ENCODE peak calls at places on chromosomes 5 and 9, in eight cellular contexts. One of them, this sample, is unnamed.

GRCh38 chr9:18347381-18348084 is 126.4 kb upstream of the ADAMTSL1 start:
- DNase-seq in HepG2: no peak
- DNase-seq in HCT116: no peak
- DNase-seq in esophagus squamous epithelium: no peak
- DNase-seq in stomach: peak; percentile 67
- DNase-seq in adrenal gland: peak; percentile 53
- DNase-seq in tibial nerve: no peak
- DNase-seq in ovary: no peak
- DNase-seq in this sample: no peak

GRCh38 chr5:10528056-10528816 is 35.6 kb upstream of the ANKRD33B start:
- DNase-seq in HepG2: no peak
- DNase-seq in tibial nerve: no peak
- DNase-seq in adrenal gland: no peak
- DNase-seq in HCT116: no peak
- DNase-seq in stomach: no peak
- DNase-seq in esophagus squamous epithelium: no peak
- DNase-seq in ovary: no peak
- DNase-seq in this sample: no peak

GRCh38 chr5:78515665-78516064 is 132.9 kb downstream of the LHFPL2 start:
- DNase-seq in stomach: no peak
- DNase-seq in ovary: no peak
- DNase-seq in esophagus squamous epithelium: no peak
- DNase-seq in HCT116: no peak
- DNase-seq in tibial nerve: no peak
- DNase-seq in HepG2: no peak
- DNase-seq in adrenal gland: no peak
- DNase-seq in this sample: no peak

GRCh38 chr5:173885481-173886010 is 2.6 kb upstream of the CPEB4 start:
- DNase-seq in adrenal gland: no peak
- DNase-seq in stomach: peak; percentile 68
- DNase-seq in esophagus squamous epithelium: no peak
- DNase-seq in tibial nerve: no peak
- DNase-seq in HCT116: no peak
- DNase-seq in HepG2: no peak
- DNase-seq in ovary: no peak
- DNase-seq in this sample: peak; percentile 90

GRCh38 chr9:88312070-88312469 is 76.2 kb upstream of the SPIN1 start:
- DNase-seq in stomach: no peak
- DNase-seq in adrenal gland: no peak
- DNase-seq in tibial nerve: no peak
- DNase-seq in esophagus squamous epithelium: no peak
- DNase-seq in HCT116: no peak
- DNase-seq in ovary: no peak
- DNase-seq in HepG2: no peak
- DNase-seq in this sample: no peak

GRCh38 chr9:2208465-2208864 is 193.3 kb downstream of the SMARCA2 start:
- DNase-seq in adrenal gland: no peak
- DNase-seq in ovary: no peak
- DNase-seq in tibial nerve: no peak
- DNase-seq in stomach: no peak
- DNase-seq in HepG2: no peak
- DNase-seq in HCT116: no peak
- DNase-seq in esophagus squamous epithelium: no peak
- DNase-seq in this sample: peak; percentile 12

GRCh38 chr5:39341934-39342333 is 22.4 kb downstream of the C9 start:
- DNase-seq in HepG2: no peak
- DNase-seq in HCT116: no peak
- DNase-seq in stomach: no peak
- DNase-seq in tibial nerve: no peak
- DNase-seq in adrenal gland: no peak
- DNase-seq in ovary: no peak
- DNase-seq in esophagus squamous epithelium: no peak
- DNase-seq in this sample: no peak

GRCh38 chr9:118401551-118401950 is 697.3 kb downstream of the TLR4 start:
- DNase-seq in adrenal gland: no peak
- DNase-seq in stomach: no peak
- DNase-seq in tibial nerve: no peak
- DNase-seq in esophagus squamous epithelium: no peak
- DNase-seq in HepG2: no peak
- DNase-seq in ovary: no peak
- DNase-seq in HCT116: no peak
- DNase-seq in this sample: no peak

GRCh38 chr9:10612649-10613398 is at the start of gene PTPRD:
- DNase-seq in tibial nerve: no peak
- DNase-seq in adrenal gland: peak; percentile 23
- DNase-seq in esophagus squamous epithelium: no peak
- DNase-seq in HCT116: no peak
- DNase-seq in stomach: peak; percentile 67
- DNase-seq in ovary: no peak
- DNase-seq in HepG2: peak; percentile 32
- DNase-seq in this sample: peak; percentile 15

GRCh38 chr5:168227001-168227400 is 64.4 kb upstream of the WWC1 start:
- DNase-seq in HCT116: no peak
- DNase-seq in tibial nerve: no peak
- DNase-seq in HepG2: no peak
- DNase-seq in stomach: no peak
- DNase-seq in ovary: no peak
- DNase-seq in adrenal gland: peak; percentile 37
- DNase-seq in esophagus squamous epithelium: no peak
- DNase-seq in this sample: no peak

GRCh38 chr9:76677481-76678055 is 86.7 kb upstream of the PCA3 start:
- DNase-seq in adrenal gland: no peak
- DNase-seq in esophagus squamous epithelium: no peak
- DNase-seq in HCT116: no peak
- DNase-seq in HepG2: no peak
- DNase-seq in tibial nerve: no peak
- DNase-seq in stomach: no peak
- DNase-seq in ovary: no peak
- DNase-seq in this sample: no peak

GRCh38 chr5:42250-42649 is 49.7 kb upstream of the PLEKHG4B start:
- DNase-seq in esophagus squamous epithelium: no peak
- DNase-seq in stomach: no peak
- DNase-seq in tibial nerve: no peak
- DNase-seq in ovary: no peak
- DNase-seq in adrenal gland: no peak
- DNase-seq in HCT116: no peak
- DNase-seq in HepG2: no peak
- DNase-seq in this sample: no peak

GRCh38 chr5:102742215-102742614 is 12.9 kb upstream of the PAM start:
- DNase-seq in tibial nerve: no peak
- DNase-seq in stomach: no peak
- DNase-seq in ovary: no peak
- DNase-seq in adrenal gland: no peak
- DNase-seq in HepG2: no peak
- DNase-seq in esophagus squamous epithelium: no peak
- DNase-seq in HCT116: no peak
- DNase-seq in this sample: no peak

GRCh38 chr9:112361602-112362001 is 18.3 kb upstream of the HSDL2 start:
- DNase-seq in HepG2: peak; percentile 37
- DNase-seq in adrenal gland: no peak
- DNase-seq in esophagus squamous epithelium: no peak
- DNase-seq in HCT116: peak; percentile 33
- DNase-seq in ovary: no peak
- DNase-seq in stomach: no peak
- DNase-seq in tibial nerve: peak; percentile 34
- DNase-seq in this sample: peak; percentile 78

GRCh38 chr9:28073278-28073677 is 500.0 kb upstream of the C9orf72 start:
- DNase-seq in stomach: peak; percentile 54
- DNase-seq in ovary: no peak
- DNase-seq in adrenal gland: peak; percentile 23
- DNase-seq in tibial nerve: peak; percentile 38
- DNase-seq in HepG2: peak; percentile 30
- DNase-seq in HCT116: peak; percentile 15
- DNase-seq in esophagus squamous epithelium: no peak
- DNase-seq in this sample: peak; percentile 45

GRCh38 chr9:132240860-132241482 is 79.1 kb downstream of the NTNG2 start:
- DNase-seq in HepG2: peak; percentile 77
- DNase-seq in adrenal gland: peak; percentile 99
- DNase-seq in HCT116: peak; percentile 93
- DNase-seq in tibial nerve: peak; percentile 94
- DNase-seq in esophagus squamous epithelium: peak; percentile 97
- DNase-seq in stomach: peak; percentile 99
- DNase-seq in ovary: peak; percentile 98
- DNase-seq in this sample: peak; percentile 97
- TF ChIP-seq POLR2A in HepG2: no peak
- TF ChIP-seq POLR2A in adrenal gland: peak; percentile 32
- TF ChIP-seq POLR2A in HCT116: no peak
- TF ChIP-seq POLR2A in tibial nerve: no peak
- TF ChIP-seq POLR2A in esophagus squamous epithelium: no peak
- TF ChIP-seq POLR2A in stomach: no peak
- TF ChIP-seq POLR2A in ovary: no peak
- TF ChIP-seq POLR2A in this sample: no peak

GRCh38 chr5:1111727-1112289 is at the start of gene SLC12A7:
- DNase-seq in tibial nerve: peak; percentile 45
- DNase-seq in esophagus squamous epithelium: no peak
- DNase-seq in ovary: peak; percentile 44
- DNase-seq in HepG2: no peak
- DNase-seq in HCT116: no peak
- DNase-seq in stomach: peak; percentile 81
- DNase-seq in adrenal gland: peak; percentile 56
- DNase-seq in this sample: peak; percentile 71
- TF ChIP-seq POLR2A in tibial nerve: peak; percentile 34
- TF ChIP-seq POLR2A in esophagus squamous epithelium: no peak
- TF ChIP-seq POLR2A in ovary: peak; percentile 67
- TF ChIP-seq POLR2A in HepG2: peak; percentile 50
- TF ChIP-seq POLR2A in HCT116: peak; percentile 73
- TF ChIP-seq POLR2A in stomach: no peak
- TF ChIP-seq POLR2A in adrenal gland: peak; percentile 59
- TF ChIP-seq POLR2A in this sample: peak; percentile 55

DNA sequence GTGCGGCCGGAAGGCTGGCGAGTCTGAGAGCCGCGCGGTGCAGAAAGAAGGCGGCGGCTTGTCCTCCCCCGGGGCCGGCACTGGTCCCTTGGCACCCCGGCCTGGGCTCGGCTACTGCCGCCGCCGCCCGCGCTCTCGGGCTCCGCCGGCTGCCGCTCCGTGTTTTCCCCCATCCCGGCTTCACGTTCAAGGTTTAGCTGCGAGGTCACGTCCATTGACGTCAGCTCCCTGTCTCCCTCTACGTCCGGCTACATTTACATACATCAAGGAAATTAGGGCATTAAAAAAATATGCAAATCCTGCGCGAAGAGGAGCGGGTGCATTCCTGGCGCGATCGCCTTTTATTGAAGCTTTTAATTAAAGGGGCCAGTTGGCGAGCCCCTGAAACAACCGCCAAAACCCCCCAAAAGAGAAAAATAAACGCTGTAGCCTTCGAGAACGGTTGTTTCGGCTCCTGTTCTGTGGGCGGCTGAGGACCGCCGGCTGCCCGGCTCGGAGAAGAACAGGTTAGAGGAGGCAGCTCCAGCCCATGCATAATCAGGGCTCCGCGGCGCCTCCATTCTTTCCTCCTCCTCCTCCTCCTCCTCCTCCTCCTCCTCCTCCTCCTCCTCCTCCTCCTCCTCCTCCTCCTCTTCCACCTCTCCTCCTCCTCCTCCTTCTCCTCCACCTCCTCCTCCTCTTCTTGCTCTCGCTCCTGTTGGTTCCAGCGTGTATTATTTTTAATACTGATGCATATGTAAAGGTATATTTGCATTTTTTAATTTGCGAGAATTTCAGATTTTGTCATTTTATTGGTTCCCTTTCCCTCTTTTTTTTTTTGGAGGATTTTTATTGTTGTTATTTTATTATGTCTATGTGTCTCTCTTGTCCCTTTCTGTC is 207.0 kb downstream of the MEF2C start:
- DNase-seq in tibial nerve: no peak
- DNase-seq in HCT116: peak; percentile 34
- DNase-seq in HepG2: no peak
- DNase-seq in stomach: no peak
- DNase-seq in adrenal gland: peak; percentile 85
- DNase-seq in ovary: no peak
- DNase-seq in esophagus squamous epithelium: no peak
- DNase-seq in this sample: peak; percentile 18
- TF ChIP-seq POLR2A in tibial nerve: peak; percentile 30
- TF ChIP-seq POLR2A in HCT116: no peak
- TF ChIP-seq POLR2A in HepG2: no peak
- TF ChIP-seq POLR2A in stomach: no peak
- TF ChIP-seq POLR2A in adrenal gland: peak; percentile 87
- TF ChIP-seq POLR2A in ovary: no peak
- TF ChIP-seq POLR2A in esophagus squamous epithelium: no peak
- TF ChIP-seq POLR2A in this sample: no peak

GRCh38 chr5:68216737-68217231 is 1.2 kb downstream of the PIK3R1 start:
- DNase-seq in stomach: no peak
- DNase-seq in HepG2: no peak
- DNase-seq in ovary: no peak
- DNase-seq in tibial nerve: no peak
- DNase-seq in adrenal gland: no peak
- DNase-seq in esophagus squamous epithelium: no peak
- DNase-seq in HCT116: no peak
- DNase-seq in this sample: peak; percentile 70

GRCh38 chr5:68214472-68215207 is 916 bp upstream of the PIK3R1 start:
- DNase-seq in ovary: no peak
- DNase-seq in HCT116: no peak
- DNase-seq in adrenal gland: no peak
- DNase-seq in stomach: no peak
- DNase-seq in HepG2: no peak
- DNase-seq in tibial nerve: no peak
- DNase-seq in esophagus squamous epithelium: no peak
- DNase-seq in this sample: no peak

GRCh38 chr5:68217476-68217984 is 2.0 kb downstream of the PIK3R1 start:
- DNase-seq in tibial nerve: no peak
- DNase-seq in stomach: no peak
- DNase-seq in esophagus squamous epithelium: no peak
- DNase-seq in adrenal gland: no peak
- DNase-seq in HepG2: no peak
- DNase-seq in HCT116: no peak
- DNase-seq in ovary: no peak
- DNase-seq in this sample: peak; percentile 49

GRCh38 chr5:68215208-68215887 is at the start of gene PIK3R1:
- DNase-seq in tibial nerve: peak; percentile 92
- DNase-seq in HepG2: peak; percentile 84
- DNase-seq in ovary: peak; percentile 96
- DNase-seq in stomach: peak; percentile 98
- DNase-seq in HCT116: peak; percentile 64
- DNase-seq in adrenal gland: peak; percentile 93
- DNase-seq in esophagus squamous epithelium: peak; percentile 76
- DNase-seq in this sample: peak; percentile 97

GRCh38 chr5:68215888-68216736 is 556 bp downstream of the PIK3R1 start:
- DNase-seq in stomach: peak; percentile 48
- DNase-seq in esophagus squamous epithelium: peak; percentile 63
- DNase-seq in HCT116: no peak
- DNase-seq in adrenal gland: peak; percentile 44
- DNase-seq in HepG2: peak; percentile 41
- DNase-seq in ovary: peak; percentile 46
- DNase-seq in tibial nerve: no peak
- DNase-seq in this sample: peak; percentile 73
- TF ChIP-seq POLR2A in stomach: no peak
- TF ChIP-seq POLR2A in esophagus squamous epithelium: no peak
- TF ChIP-seq POLR2A in HCT116: no peak
- TF ChIP-seq POLR2A in adrenal gland: no peak
- TF ChIP-seq POLR2A in HepG2: no peak
- TF ChIP-seq POLR2A in ovary: no peak
- TF ChIP-seq POLR2A in tibial nerve: peak; percentile 41
- TF ChIP-seq POLR2A in this sample: no peak

This sample was measured in erythroblast.